ENCODE peak calls at places on chromosome X, in five cellular contexts. K is HS-27A, W is HFFc6, L is NCI-H345, F is astrocyte. P is an unnamed sample.
A peak's percentile ranks its signal among the peaks of the same experiment; 100 is the strongest.

GRCh38 chrX:154529206-154529612 is 13.2 kb upstream of the FAM3A start:
- DNase-seq in K (no peak), W (peak; percentile 21), L (no peak), F (no peak), P (no peak)

GRCh38 chrX:133985164-133986007 is at the start of gene GPC3:
- DNase-seq in K (no peak), W (no peak), L (peak; percentile 70), F (no peak), P (peak; percentile 27)

GRCh38 chrX:119155416-119156035 is 27.9 kb upstream of the KIAA1210 start:
- DNase-seq in K (peak; percentile 31), W (peak; percentile 39), L (no peak), F (peak; percentile 65), P (peak; percentile 36)

GRCh38 chrX:151085207-151085606 is 91.2 kb upstream of the GPR50 start:
- DNase-seq in K (no peak), W (no peak), L (no peak), F (no peak), P (no peak)

GRCh38 chrX:78650906-78651437 is 8.2 kb downstream of the RTL3 start:
- DNase-seq in K (no peak), W (peak; percentile 60), L (no peak), F (peak; percentile 90), P (peak; percentile 83)

GRCh38 chrX:19990225-19990518 is 689 bp downstream of the BCLAF3 start:
- DNase-seq in K (no peak), W (no peak), L (no peak), F (no peak), P (peak; percentile 5)

GRCh38 chrX:16123222-16123786 is at the start of gene GRPR:
- DNase-seq in K (peak; percentile 49), W (peak; percentile 84), L (peak; percentile 93), F (peak; percentile 81), P (peak; percentile 91)

GRCh38 chrX:65874110-65874509 is 165.8 kb downstream of the VSIG4 start:
- DNase-seq in K (no peak), W (no peak), L (no peak), F (no peak), P (no peak)

GRCh38 chrX:132775230-132775823 is 183.1 kb downstream of the HS6ST2 start:
- DNase-seq in K (no peak), W (no peak), L (no peak), F (no peak), P (no peak)

GRCh38 chrX:39168609-39169008 is 367.4 kb downstream of the MID1IP1 start:
- DNase-seq in K (no peak), W (no peak), L (no peak), F (no peak), P (no peak)

GRCh38 chrX:153870791-153871360 is 15.1 kb downstream of the L1CAM start:
- DNase-seq in K (no peak), W (no peak), L (no peak), F (no peak), P (no peak)

GRCh38 chrX:155857561-155857960 is 23.6 kb upstream of the VAMP7 start:
- DNase-seq in K (peak; percentile 4), W (no peak), L (no peak), F (no peak), P (peak; percentile 7)

GRCh38 chrX:13669246-13669689 is 16.3 kb downstream of the TCEANC start:
- DNase-seq in K (peak; percentile 38), W (peak; percentile 79), L (peak; percentile 42), F (peak; percentile 96), P (peak; percentile 96)

GRCh38 chrX:65034641-65035450 is 58.6 kb upstream of the ZC4H2 start:
- DNase-seq in K (no peak), W (peak; percentile 64), L (peak; percentile 2), F (peak; percentile 17), P (peak; percentile 53)

GRCh38 chrX:22134681-22135080 is 102.6 kb downstream of the PHEX start:
- DNase-seq in K (no peak), W (peak; percentile 66), L (no peak), F (peak; percentile 72), P (peak; percentile 78)

GRCh38 chrX:63930140-63930539 is 145.1 kb upstream of the ARHGEF9 start:
- DNase-seq in K (no peak), W (peak; percentile 17), L (no peak), F (no peak), P (no peak)

GRCh38 chrX:53538781-53539180 is 104.6 kb upstream of the HSD17B10 start:
- DNase-seq in K (no peak), W (no peak), L (no peak), F (no peak), P (no peak)

GRCh38 chrX:22424919-22425318 is 152.2 kb downstream of the CBLL2 start:
- DNase-seq in K (no peak), W (no peak), L (no peak), F (no peak), P (no peak)

P was measured in iris pigment epithelial cell.